ENCODE peak calls at places on chromosomes 4 and X, in four cellular contexts. One of them, this sample, is unnamed.

GRCh38 chr4:187276786-187277408 is 553.2 kb upstream of the FAT1 start:
- DNase-seq in activated CD8-positive, alpha-beta memory T cell treated with anti-CD3 and anti-CD28 coated beads, Interleukin-2, amount 50 U/mL, for 4 hours: no peak
- DNase-seq in hypothalamus: no peak
- DNase-seq in MG63: peak; percentile 7
- DNase-seq in this sample: no peak

GRCh38 chrX:29661290-29661689 is 554.1 kb upstream of the MAGEB2 start:
- DNase-seq in activated CD8-positive, alpha-beta memory T cell treated with anti-CD3 and anti-CD28 coated beads, Interleukin-2, amount 50 U/mL, for 4 hours: no peak
- DNase-seq in hypothalamus: no peak
- DNase-seq in MG63: no peak
- DNase-seq in this sample: no peak

GRCh38 chr4:159003420-159004253 is 99.2 kb upstream of the RAPGEF2 start:
- DNase-seq in activated CD8-positive, alpha-beta memory T cell treated with anti-CD3 and anti-CD28 coated beads, Interleukin-2, amount 50 U/mL, for 4 hours: no peak
- DNase-seq in hypothalamus: no peak
- DNase-seq in MG63: no peak
- DNase-seq in this sample: no peak

GRCh38 chrX:10818651-10819050 is 198.3 kb upstream of the MID1 start:
- DNase-seq in activated CD8-positive, alpha-beta memory T cell treated with anti-CD3 and anti-CD28 coated beads, Interleukin-2, amount 50 U/mL, for 4 hours: no peak
- DNase-seq in hypothalamus: no peak
- DNase-seq in MG63: no peak
- DNase-seq in this sample: no peak

GRCh38 chrX:108270280-108270679 is 167.9 kb downstream of the COL4A6 start:
- DNase-seq in activated CD8-positive, alpha-beta memory T cell treated with anti-CD3 and anti-CD28 coated beads, Interleukin-2, amount 50 U/mL, for 4 hours: no peak
- DNase-seq in hypothalamus: no peak
- DNase-seq in MG63: no peak
- DNase-seq in this sample: no peak

GRCh38 chrX:10512258-10512657 is 108.1 kb downstream of the MID1 start:
- DNase-seq in activated CD8-positive, alpha-beta memory T cell treated with anti-CD3 and anti-CD28 coated beads, Interleukin-2, amount 50 U/mL, for 4 hours: no peak
- DNase-seq in hypothalamus: no peak
- DNase-seq in MG63: no peak
- DNase-seq in this sample: no peak

GRCh38 chr4:25792200-25792791 is 70.5 kb downstream of the SEL1L3 start:
- DNase-seq in activated CD8-positive, alpha-beta memory T cell treated with anti-CD3 and anti-CD28 coated beads, Interleukin-2, amount 50 U/mL, for 4 hours: no peak
- DNase-seq in hypothalamus: no peak
- DNase-seq in MG63: peak; percentile 14
- DNase-seq in this sample: no peak

GRCh38 chrX:118855681-118856310 is 32.2 kb downstream of the ZCCHC12 start:
- DNase-seq in activated CD8-positive, alpha-beta memory T cell treated with anti-CD3 and anti-CD28 coated beads, Interleukin-2, amount 50 U/mL, for 4 hours: no peak
- DNase-seq in hypothalamus: no peak
- DNase-seq in MG63: no peak
- DNase-seq in this sample: no peak

GRCh38 chr4:1478766-1479355 is 72.6 kb upstream of the NKX1-1 start:
- DNase-seq in activated CD8-positive, alpha-beta memory T cell treated with anti-CD3 and anti-CD28 coated beads, Interleukin-2, amount 50 U/mL, for 4 hours: no peak
- DNase-seq in hypothalamus: no peak
- DNase-seq in MG63: no peak
- DNase-seq in this sample: no peak

GRCh38 chr4:72767903-72768817 is 199.1 kb upstream of the ADAMTS3 start:
- DNase-seq in activated CD8-positive, alpha-beta memory T cell treated with anti-CD3 and anti-CD28 coated beads, Interleukin-2, amount 50 U/mL, for 4 hours: no peak
- DNase-seq in hypothalamus: no peak
- DNase-seq in MG63: no peak
- DNase-seq in this sample: no peak

GRCh38 chrX:19303216-19303880 is 40.4 kb upstream of the PDHA1 start:
- DNase-seq in activated CD8-positive, alpha-beta memory T cell treated with anti-CD3 and anti-CD28 coated beads, Interleukin-2, amount 50 U/mL, for 4 hours: no peak
- DNase-seq in hypothalamus: no peak
- DNase-seq in MG63: peak; percentile 54
- DNase-seq in this sample: no peak

GRCh38 chr4:183600189-183600685 is 58.7 kb downstream of the RWDD4 start:
- DNase-seq in activated CD8-positive, alpha-beta memory T cell treated with anti-CD3 and anti-CD28 coated beads, Interleukin-2, amount 50 U/mL, for 4 hours: no peak
- DNase-seq in hypothalamus: no peak
- DNase-seq in MG63: no peak
- DNase-seq in this sample: no peak

GRCh38 chrX:140507982-140508305 is 3.1 kb upstream of the SOX3 start:
- DNase-seq in activated CD8-positive, alpha-beta memory T cell treated with anti-CD3 and anti-CD28 coated beads, Interleukin-2, amount 50 U/mL, for 4 hours: no peak
- DNase-seq in hypothalamus: no peak
- DNase-seq in MG63: peak; percentile 43
- DNase-seq in this sample: no peak

GRCh38 chrX:46704767-46705386 is 54.0 kb downstream of the SLC9A7 start:
- DNase-seq in activated CD8-positive, alpha-beta memory T cell treated with anti-CD3 and anti-CD28 coated beads, Interleukin-2, amount 50 U/mL, for 4 hours: no peak
- DNase-seq in hypothalamus: no peak
- DNase-seq in MG63: no peak
- DNase-seq in this sample: no peak

GRCh38 chrX:128156204-128156603 is 104.0 kb upstream of the ACTRT1 start:
- DNase-seq in activated CD8-positive, alpha-beta memory T cell treated with anti-CD3 and anti-CD28 coated beads, Interleukin-2, amount 50 U/mL, for 4 hours: no peak
- DNase-seq in hypothalamus: no peak
- DNase-seq in MG63: no peak
- DNase-seq in this sample: no peak

GRCh38 chr4:52968696-52969095 is 106.6 kb downstream of the RASL11B start:
- DNase-seq in activated CD8-positive, alpha-beta memory T cell treated with anti-CD3 and anti-CD28 coated beads, Interleukin-2, amount 50 U/mL, for 4 hours: no peak
- DNase-seq in hypothalamus: no peak
- DNase-seq in MG63: no peak
- DNase-seq in this sample: no peak

GRCh38 chr4:3442959-3443749 is 1.4 kb downstream of the HGFAC start:
- DNase-seq in activated CD8-positive, alpha-beta memory T cell treated with anti-CD3 and anti-CD28 coated beads, Interleukin-2, amount 50 U/mL, for 4 hours: peak; percentile 67
- DNase-seq in hypothalamus: no peak
- DNase-seq in MG63: peak; percentile 18
- DNase-seq in this sample: peak; percentile 41

GRCh38 chrX:7028246-7028645 is 119.3 kb upstream of the STS start:
- DNase-seq in activated CD8-positive, alpha-beta memory T cell treated with anti-CD3 and anti-CD28 coated beads, Interleukin-2, amount 50 U/mL, for 4 hours: no peak
- DNase-seq in hypothalamus: no peak
- DNase-seq in MG63: peak; percentile 60
- DNase-seq in this sample: no peak

GRCh38 chr4:88792268-88792781 is 94.7 kb upstream of the NAP1L5 start:
- DNase-seq in activated CD8-positive, alpha-beta memory T cell treated with anti-CD3 and anti-CD28 coated beads, Interleukin-2, amount 50 U/mL, for 4 hours: no peak
- DNase-seq in hypothalamus: no peak
- DNase-seq in MG63: no peak
- DNase-seq in this sample: no peak

GRCh38 chr4:125891597-125892258 is 577.0 kb downstream of the FAT4 start:
- DNase-seq in activated CD8-positive, alpha-beta memory T cell treated with anti-CD3 and anti-CD28 coated beads, Interleukin-2, amount 50 U/mL, for 4 hours: no peak
- DNase-seq in hypothalamus: no peak
- DNase-seq in MG63: peak; percentile 20
- DNase-seq in this sample: no peak

GRCh38 chr4:73800206-73800605 is 36.3 kb upstream of the CXCL6 start:
- DNase-seq in activated CD8-positive, alpha-beta memory T cell treated with anti-CD3 and anti-CD28 coated beads, Interleukin-2, amount 50 U/mL, for 4 hours: no peak
- DNase-seq in hypothalamus: no peak
- DNase-seq in MG63: no peak
- DNase-seq in this sample: no peak

GRCh38 chr4:52939739-52940138 is 77.6 kb downstream of the RASL11B start:
- DNase-seq in activated CD8-positive, alpha-beta memory T cell treated with anti-CD3 and anti-CD28 coated beads, Interleukin-2, amount 50 U/mL, for 4 hours: no peak
- DNase-seq in hypothalamus: no peak
- DNase-seq in MG63: no peak
- DNase-seq in this sample: no peak

This sample was measured in gastrocnemius medialis.